ENCODE peak calls at places on chromosomes 2 and 18, in four cellular contexts. One of them, this sample, is unnamed. For H3K27me3, the result is how much of the 10 kb centered on the place peaks cover.

GRCh38 chr18:34977787-34978532 is 63.3 kb upstream of the MAPRE2 start:
- DNase-seq in GM12878: no peak
- DNase-seq in HepG2: no peak
- DNase-seq in GM23338: peak
- DNase-seq in this sample: peak

GRCh38 chr2:70726186-70726585 is 41.8 kb downstream of the ADD2 start:
- DNase-seq in GM12878: no peak
- DNase-seq in HepG2: no peak
- DNase-seq in GM23338: no peak
- DNase-seq in this sample: no peak

GRCh38 chr2:239184968-239185903 is 215.6 kb downstream of the HDAC4 start:
- DNase-seq in GM12878: no peak
- DNase-seq in HepG2: no peak
- DNase-seq in GM23338: no peak
- DNase-seq in this sample: peak

GRCh38 chr2:29606105-29606871 is 315.1 kb downstream of the ALK start:
- DNase-seq in GM12878: no peak
- DNase-seq in HepG2: no peak
- DNase-seq in GM23338: no peak
- DNase-seq in this sample: no peak

GRCh38 chr2:235468978-235469694 is 24.7 kb upstream of the AGAP1 start:
- DNase-seq in GM12878: no peak
- DNase-seq in HepG2: no peak
- DNase-seq in GM23338: peak
- DNase-seq in this sample: peak

GRCh38 chr2:135030826-135031225 is 16.4 kb downstream of the MAP3K19 start:
- DNase-seq in GM12878: no peak
- DNase-seq in HepG2: peak
- DNase-seq in GM23338: peak
- DNase-seq in this sample: no peak

GRCh38 chr2:42753188-42753813 is 10.6 kb downstream of the OXER1 start:
- DNase-seq in GM12878: no peak
- DNase-seq in HepG2: no peak
- DNase-seq in GM23338: no peak
- DNase-seq in this sample: no peak

GRCh38 chr2:121754851-121755236 is 607 bp upstream of the TSN start:
- DNase-seq in GM12878: no peak
- DNase-seq in HepG2: no peak
- DNase-seq in GM23338: no peak
- DNase-seq in this sample: no peak

GRCh38 chr2:25086070-25086560 is 44.2 kb downstream of the EFR3B start:
- DNase-seq in GM12878: no peak
- DNase-seq in HepG2: no peak
- DNase-seq in GM23338: no peak
- DNase-seq in this sample: no peak

GRCh38 chr2:90069290-90069894 is 1377.9 kb downstream of the RPIA start:
- DNase-seq in GM12878: no peak
- DNase-seq in HepG2: peak
- DNase-seq in GM23338: peak
- DNase-seq in this sample: peak

GRCh38 chr2:33336036-33336625 is 140.3 kb upstream of the RASGRP3 start:
- DNase-seq in GM12878: no peak
- DNase-seq in HepG2: no peak
- DNase-seq in GM23338: no peak
- DNase-seq in this sample: no peak
- H3K4me3 ChIP-seq in GM12878: no peak
- H3K4me3 ChIP-seq in HepG2: no peak
- H3K4me3 ChIP-seq in GM23338: no peak
- H3K4me3 ChIP-seq in this sample: no peak

GRCh38 chr2:43942001-43942400 is 53.8 kb downstream of the LRPPRC start:
- DNase-seq in GM12878: no peak
- DNase-seq in HepG2: no peak
- DNase-seq in GM23338: peak
- DNase-seq in this sample: no peak

GRCh38 chr2:43942881-43943280 is 52.9 kb downstream of the LRPPRC start:
- DNase-seq in GM12878: no peak
- DNase-seq in HepG2: no peak
- DNase-seq in GM23338: no peak
- DNase-seq in this sample: no peak

GRCh38 chr2:43941359-43941758 is 54.4 kb downstream of the LRPPRC start:
- DNase-seq in GM12878: no peak
- DNase-seq in HepG2: no peak
- DNase-seq in GM23338: no peak
- DNase-seq in this sample: no peak

GRCh38 chr2:43937269-43937820 is 58.4 kb downstream of the LRPPRC start:
- DNase-seq in GM12878: no peak
- DNase-seq in HepG2: no peak
- DNase-seq in GM23338: no peak
- DNase-seq in this sample: no peak

DNA sequence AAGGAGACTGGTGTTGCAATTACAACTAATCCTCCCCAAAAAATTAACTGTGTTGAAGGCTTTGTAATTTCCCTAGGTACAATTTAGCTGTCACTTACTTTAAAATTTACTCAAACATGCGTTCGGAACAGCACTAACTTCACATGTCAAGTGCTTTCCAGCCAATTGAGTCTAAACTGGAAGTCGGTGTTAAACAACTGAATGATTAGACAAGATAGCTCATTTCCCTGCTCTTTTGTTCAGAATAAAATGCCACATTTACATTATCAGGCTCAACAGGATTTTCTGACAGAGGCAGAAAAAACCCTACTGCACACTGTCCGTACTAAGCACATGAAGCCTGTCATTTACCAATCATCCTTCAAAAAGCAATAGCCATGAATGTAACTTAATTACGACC is 56.1 kb downstream of the LRPPRC start:
- DNase-seq in GM12878: no peak
- DNase-seq in HepG2: no peak
- DNase-seq in GM23338: no peak
- DNase-seq in this sample: no peak
- H3K27me3 ChIP-seq in GM12878: under half
- H3K27me3 ChIP-seq in HepG2: under half
- H3K27me3 ChIP-seq in GM23338: under half
- H3K27me3 ChIP-seq in this sample: under half

DNA sequence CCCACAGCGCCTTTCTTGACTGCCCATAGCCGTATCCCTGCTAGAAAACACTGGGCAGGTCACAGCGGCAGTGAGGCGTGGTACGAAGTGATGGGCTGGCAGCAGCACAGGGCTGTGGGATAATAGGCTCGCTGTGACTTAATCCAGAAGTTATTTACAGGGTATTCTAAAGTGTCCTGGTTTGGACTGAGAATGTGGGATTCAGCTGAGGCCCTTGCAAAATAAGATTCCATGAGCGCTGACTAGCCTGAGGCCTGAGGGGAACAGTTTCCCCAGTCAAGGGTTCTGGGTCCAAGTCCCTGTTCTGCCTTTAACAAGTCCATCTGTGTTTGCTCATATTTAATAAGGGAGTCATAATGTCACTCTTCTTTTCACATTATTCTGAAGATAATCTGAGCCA is 34.6 kb downstream of the SETBP1 start:
- DNase-seq in GM12878: no peak
- DNase-seq in HepG2: no peak
- DNase-seq in GM23338: no peak
- DNase-seq in this sample: peak
- TF ChIP-seq POLR2AphosphoS5 in GM12878: no peak
- TF ChIP-seq POLR2AphosphoS5 in HepG2: no peak
- TF ChIP-seq POLR2AphosphoS5 in GM23338: no peak
- TF ChIP-seq POLR2AphosphoS5 in this sample: peak

GRCh38 chr2:189308056-189308790 is 128.7 kb upstream of the COL5A2 start:
- DNase-seq in GM12878: no peak
- DNase-seq in HepG2: no peak
- DNase-seq in GM23338: no peak
- DNase-seq in this sample: no peak
- H3K4me3 ChIP-seq in GM12878: no peak
- H3K4me3 ChIP-seq in HepG2: no peak
- H3K4me3 ChIP-seq in GM23338: no peak
- H3K4me3 ChIP-seq in this sample: no peak

GRCh38 chr18:63284173-63284765 is 35.3 kb downstream of the BCL2 start:
- DNase-seq in GM12878: no peak
- DNase-seq in HepG2: no peak
- DNase-seq in GM23338: no peak
- DNase-seq in this sample: no peak
- H3K27me3 ChIP-seq in GM12878: under half
- H3K27me3 ChIP-seq in HepG2: under half
- H3K27me3 ChIP-seq in GM23338: under half
- H3K27me3 ChIP-seq in this sample: under half

DNA sequence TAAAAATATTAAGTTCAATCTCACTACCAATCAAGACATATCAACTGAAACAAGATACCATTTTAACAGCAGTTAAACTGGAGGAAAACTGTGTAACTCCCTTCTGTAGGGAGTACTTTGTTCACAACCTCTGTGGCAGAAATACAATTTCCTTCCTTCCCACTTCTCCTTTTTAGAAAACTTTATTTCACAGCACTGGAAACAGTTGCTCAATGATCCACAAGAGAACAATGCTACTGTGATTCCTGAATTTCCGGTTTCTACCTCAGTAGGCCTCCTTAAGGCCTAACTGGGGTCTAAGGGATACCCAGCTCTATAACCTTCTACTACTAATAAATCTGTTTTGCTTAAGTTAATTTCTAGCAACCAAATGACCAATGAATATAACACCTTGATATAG is 14.1 kb downstream of the TLK1 start:
- DNase-seq in GM12878: no peak
- DNase-seq in HepG2: no peak
- DNase-seq in GM23338: no peak
- DNase-seq in this sample: no peak
- TF ChIP-seq POLR2AphosphoS5 in GM12878: no peak
- TF ChIP-seq POLR2AphosphoS5 in HepG2: no peak
- TF ChIP-seq POLR2AphosphoS5 in GM23338: no peak
- TF ChIP-seq POLR2AphosphoS5 in this sample: no peak

GRCh38 chr18:57353940-57354461 is 1.6 kb downstream of the ST8SIA3 start:
- DNase-seq in GM12878: no peak
- DNase-seq in HepG2: peak
- DNase-seq in GM23338: peak
- DNase-seq in this sample: no peak
- H3K4me3 ChIP-seq in GM12878: no peak
- H3K4me3 ChIP-seq in HepG2: no peak
- H3K4me3 ChIP-seq in GM23338: peak
- H3K4me3 ChIP-seq in this sample: no peak

GRCh38 chr2:647003-647560 is 30.1 kb downstream of the TMEM18 start:
- DNase-seq in GM12878: no peak
- DNase-seq in HepG2: no peak
- DNase-seq in GM23338: no peak
- DNase-seq in this sample: no peak
- H3K27me3 ChIP-seq in GM12878: under half
- H3K27me3 ChIP-seq in HepG2: half or more
- H3K27me3 ChIP-seq in GM23338: under half
- H3K27me3 ChIP-seq in this sample: under half

DNA sequence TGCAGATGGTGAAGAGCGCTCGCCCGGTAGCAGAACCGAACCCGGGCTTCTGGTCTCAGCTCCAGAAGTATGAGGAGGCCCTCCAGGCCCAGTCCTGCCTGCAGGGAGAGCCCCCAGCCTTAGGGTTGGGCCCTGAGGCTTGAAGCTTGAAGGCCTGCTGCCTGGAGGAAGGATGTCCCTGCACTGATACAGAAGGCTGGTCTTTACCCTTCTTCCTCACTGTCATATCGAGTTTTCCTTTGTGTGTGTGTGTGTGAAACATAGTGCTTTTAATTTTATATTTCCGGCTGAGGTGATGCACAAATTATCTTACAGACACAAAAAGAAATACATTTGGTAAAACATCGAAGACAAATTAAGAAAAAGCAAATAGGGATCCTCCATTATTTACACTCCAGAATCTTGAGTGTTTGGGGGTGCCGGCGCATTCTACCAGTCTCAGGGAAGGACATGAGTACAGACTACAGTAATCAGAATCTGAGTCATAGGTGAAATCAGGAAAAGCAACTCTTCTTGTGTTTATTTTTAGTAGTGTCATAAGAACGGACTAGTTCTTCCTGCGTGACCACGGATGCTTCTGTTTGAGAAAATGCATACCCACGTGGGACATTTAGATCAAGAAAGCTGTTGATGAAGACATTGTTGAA is 1.3 kb downstream of the DUSP28 start:
- DNase-seq in GM12878: peak
- DNase-seq in HepG2: no peak
- DNase-seq in GM23338: no peak
- DNase-seq in this sample: peak
- TF ChIP-seq POLR2AphosphoS5 in GM12878: no peak
- TF ChIP-seq POLR2AphosphoS5 in HepG2: no peak
- TF ChIP-seq POLR2AphosphoS5 in GM23338: no peak
- TF ChIP-seq POLR2AphosphoS5 in this sample: no peak

GRCh38 chr2:106956416-106956815 is 70.4 kb upstream of the ST6GAL2 start:
- DNase-seq in GM12878: no peak
- DNase-seq in HepG2: no peak
- DNase-seq in GM23338: no peak
- DNase-seq in this sample: no peak
- H3K4me3 ChIP-seq in GM12878: no peak
- H3K4me3 ChIP-seq in HepG2: no peak
- H3K4me3 ChIP-seq in GM23338: no peak
- H3K4me3 ChIP-seq in this sample: no peak

This sample was measured in transverse colon.